ENCODE peak calls at places on chromosomes 12 and 14, in five cellular contexts. One of them, this sample, is unnamed.

GRCh38 chr14:72715215-72715909 is 178.5 kb downstream of the DPF3 start:
- DNase-seq in GDM1: no peak
- DNase-seq in astrocyte of the spinal cord: no peak
- DNase-seq in stimulated activated CD4-positive, alpha-beta T cell treated with anti-CD3 and anti-CD28 coated beads, Interleukin-2, amount 100 ng/mL, for 48 hours: no peak
- DNase-seq in hepatic stellate cell: no peak
- DNase-seq in this sample: no peak

GRCh38 chr12:130826151-130826801 is 12.8 kb downstream of the STX2 start:
- DNase-seq in GDM1: peak
- DNase-seq in astrocyte of the spinal cord: peak
- DNase-seq in stimulated activated CD4-positive, alpha-beta T cell treated with anti-CD3 and anti-CD28 coated beads, Interleukin-2, amount 100 ng/mL, for 48 hours: peak
- DNase-seq in hepatic stellate cell: peak
- DNase-seq in this sample: peak

GRCh38 chr14:55160989-55161388 is 30.4 kb downstream of the DLGAP5 start:
- DNase-seq in GDM1: no peak
- DNase-seq in astrocyte of the spinal cord: peak
- DNase-seq in stimulated activated CD4-positive, alpha-beta T cell treated with anti-CD3 and anti-CD28 coated beads, Interleukin-2, amount 100 ng/mL, for 48 hours: no peak
- DNase-seq in hepatic stellate cell: peak
- DNase-seq in this sample: peak

GRCh38 chr12:75635606-75636444 is 124.4 kb upstream of the KRR1 start:
- DNase-seq in GDM1: peak
- DNase-seq in astrocyte of the spinal cord: peak
- DNase-seq in stimulated activated CD4-positive, alpha-beta T cell treated with anti-CD3 and anti-CD28 coated beads, Interleukin-2, amount 100 ng/mL, for 48 hours: no peak
- DNase-seq in hepatic stellate cell: peak
- DNase-seq in this sample: peak

GRCh38 chr12:46523863-46524770 is 151.5 kb upstream of the SLC38A2 start:
- DNase-seq in GDM1: no peak
- DNase-seq in astrocyte of the spinal cord: peak
- DNase-seq in stimulated activated CD4-positive, alpha-beta T cell treated with anti-CD3 and anti-CD28 coated beads, Interleukin-2, amount 100 ng/mL, for 48 hours: peak
- DNase-seq in hepatic stellate cell: peak
- DNase-seq in this sample: peak

GRCh38 chr12:129771238-129771637 is 132.6 kb downstream of the TMEM132D start:
- DNase-seq in GDM1: no peak
- DNase-seq in astrocyte of the spinal cord: no peak
- DNase-seq in stimulated activated CD4-positive, alpha-beta T cell treated with anti-CD3 and anti-CD28 coated beads, Interleukin-2, amount 100 ng/mL, for 48 hours: no peak
- DNase-seq in hepatic stellate cell: no peak
- DNase-seq in this sample: no peak

GRCh38 chr12:76444408-76444984 is 96.3 kb upstream of the BBS10 start:
- DNase-seq in GDM1: no peak
- DNase-seq in astrocyte of the spinal cord: no peak
- DNase-seq in stimulated activated CD4-positive, alpha-beta T cell treated with anti-CD3 and anti-CD28 coated beads, Interleukin-2, amount 100 ng/mL, for 48 hours: no peak
- DNase-seq in hepatic stellate cell: no peak
- DNase-seq in this sample: no peak

GRCh38 chr12:12167847-12168246 is 97.1 kb downstream of the BCL2L14 start:
- DNase-seq in GDM1: no peak
- DNase-seq in astrocyte of the spinal cord: no peak
- DNase-seq in stimulated activated CD4-positive, alpha-beta T cell treated with anti-CD3 and anti-CD28 coated beads, Interleukin-2, amount 100 ng/mL, for 48 hours: no peak
- DNase-seq in hepatic stellate cell: no peak
- DNase-seq in this sample: no peak

GRCh38 chr14:90288646-90289355 is 32.4 kb downstream of the PSMC1 start:
- DNase-seq in GDM1: no peak
- DNase-seq in astrocyte of the spinal cord: no peak
- DNase-seq in stimulated activated CD4-positive, alpha-beta T cell treated with anti-CD3 and anti-CD28 coated beads, Interleukin-2, amount 100 ng/mL, for 48 hours: no peak
- DNase-seq in hepatic stellate cell: no peak
- DNase-seq in this sample: no peak

GRCh38 chr12:57864382-57864781 is 17.9 kb upstream of the CTDSP2 start:
- DNase-seq in GDM1: no peak
- DNase-seq in astrocyte of the spinal cord: no peak
- DNase-seq in stimulated activated CD4-positive, alpha-beta T cell treated with anti-CD3 and anti-CD28 coated beads, Interleukin-2, amount 100 ng/mL, for 48 hours: no peak
- DNase-seq in hepatic stellate cell: no peak
- DNase-seq in this sample: peak

GRCh38 chr14:89428556-89429196 is 11.6 kb upstream of the FOXN3 start:
- DNase-seq in GDM1: no peak
- DNase-seq in astrocyte of the spinal cord: peak
- DNase-seq in stimulated activated CD4-positive, alpha-beta T cell treated with anti-CD3 and anti-CD28 coated beads, Interleukin-2, amount 100 ng/mL, for 48 hours: no peak
- DNase-seq in hepatic stellate cell: no peak
- DNase-seq in this sample: no peak

GRCh38 chr12:32863128-32863527 is 33.4 kb downstream of the PKP2 start:
- DNase-seq in GDM1: no peak
- DNase-seq in astrocyte of the spinal cord: no peak
- DNase-seq in stimulated activated CD4-positive, alpha-beta T cell treated with anti-CD3 and anti-CD28 coated beads, Interleukin-2, amount 100 ng/mL, for 48 hours: no peak
- DNase-seq in hepatic stellate cell: no peak
- DNase-seq in this sample: no peak

This sample was measured in HFFc6.